ENCODE peak calls at places on chromosome 12, in four cellular contexts. One of them, this sample, is unnamed.

GRCh38 chr12:88562846-88563582 is 17.3 kb downstream of the KITLG start:
- DNase-seq in K562: no peak
- DNase-seq in HL-60: no peak
- DNase-seq in GM12878: no peak
- DNase-seq in this sample: no peak

GRCh38 chr12:115322275-115322674 is 638.3 kb upstream of the TBX3 start:
- DNase-seq in HL-60: no peak
- DNase-seq in GM12878: peak
- DNase-seq in K562: no peak
- DNase-seq in this sample: no peak

GRCh38 chr12:22042981-22043669 is 2.9 kb upstream of the CMAS start:
- DNase-seq in GM12878: no peak
- DNase-seq in HL-60: peak
- DNase-seq in K562: no peak
- DNase-seq in this sample: no peak

GRCh38 chr12:59834659-59835474 is 239.0 kb downstream of the SLC16A7 start:
- DNase-seq in GM12878: no peak
- DNase-seq in K562: no peak
- DNase-seq in HL-60: peak
- DNase-seq in this sample: no peak

GRCh38 chr12:76226397-76226796 is 121.8 kb downstream of the BBS10 start:
- DNase-seq in HL-60: no peak
- DNase-seq in K562: no peak
- DNase-seq in GM12878: no peak
- DNase-seq in this sample: no peak

GRCh38 chr12:124625867-124626675 is 58.7 kb upstream of the NCOR2 start:
- DNase-seq in GM12878: no peak
- DNase-seq in K562: peak
- DNase-seq in HL-60: peak
- DNase-seq in this sample: no peak

GRCh38 chr12:52532636-52533035 is 12.4 kb upstream of the KRT5 start:
- DNase-seq in K562: no peak
- DNase-seq in GM12878: no peak
- DNase-seq in HL-60: no peak
- DNase-seq in this sample: no peak

GRCh38 chr12:68855771-68856170 is 47.8 kb downstream of the MDM2 start:
- DNase-seq in GM12878: no peak
- DNase-seq in HL-60: no peak
- DNase-seq in K562: no peak
- DNase-seq in this sample: no peak

GRCh38 chr12:129372876-129373275 is 519.6 kb downstream of the GLT1D1 start:
- DNase-seq in K562: no peak
- DNase-seq in GM12878: no peak
- DNase-seq in HL-60: no peak
- DNase-seq in this sample: no peak

GRCh38 chr12:2805146-2805525 is 7.3 kb upstream of the ITFG2 start:
- DNase-seq in GM12878: no peak
- DNase-seq in K562: no peak
- DNase-seq in HL-60: no peak
- DNase-seq in this sample: no peak
- TF ChIP-seq SPI1 in GM12878: no peak
- TF ChIP-seq SPI1 in K562: no peak
- TF ChIP-seq SPI1 in HL-60: no peak
- TF ChIP-seq SPI1 in this sample: no peak

DNA sequence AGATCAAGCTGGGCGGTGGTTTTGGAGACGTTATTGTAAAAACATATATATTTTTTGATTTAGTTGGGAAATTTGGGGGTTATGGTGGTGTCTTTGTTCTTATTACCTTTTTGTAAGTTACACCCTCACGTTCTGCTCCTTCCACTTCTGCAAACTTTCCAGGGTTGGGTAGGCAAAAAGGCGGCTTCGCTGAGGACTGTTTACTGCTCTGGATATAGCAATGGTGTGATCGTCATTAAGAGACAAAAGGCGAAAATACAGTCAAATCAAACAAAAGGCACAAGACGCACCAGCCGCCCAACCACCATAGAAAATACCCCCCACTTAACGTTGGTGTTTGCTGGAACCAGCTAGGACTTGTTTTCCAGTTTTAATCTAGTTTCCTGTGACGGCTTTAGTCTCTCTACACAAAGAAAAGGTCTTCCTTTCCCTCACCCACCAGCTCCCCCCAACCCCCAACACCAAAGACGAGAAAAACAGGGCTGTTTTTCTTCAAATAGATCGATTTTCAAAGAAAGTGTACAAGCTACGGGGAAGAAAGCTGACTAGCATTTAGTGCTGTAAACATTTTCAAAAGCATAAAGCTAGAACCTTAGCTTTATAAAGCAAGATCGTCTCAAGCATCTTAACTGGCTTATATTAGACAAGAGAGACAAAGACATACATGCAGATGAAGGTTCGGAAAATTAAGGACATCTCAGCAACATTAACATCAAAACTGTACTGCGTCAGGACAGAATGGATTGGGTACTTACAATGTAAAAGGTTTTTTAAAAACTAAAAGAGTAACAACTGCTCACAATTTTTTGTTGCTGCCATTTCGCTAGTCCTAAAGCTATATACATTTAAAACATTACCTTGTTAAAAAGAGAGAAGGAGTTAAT is 2.0 kb upstream of the SETD1B start:
- DNase-seq in GM12878: no peak
- DNase-seq in HL-60: no peak
- DNase-seq in K562: no peak
- DNase-seq in this sample: no peak
- TF ChIP-seq SPI1 in GM12878: peak
- TF ChIP-seq SPI1 in HL-60: peak
- TF ChIP-seq SPI1 in K562: no peak
- TF ChIP-seq SPI1 in this sample: peak

GRCh38 chr12:13744566-13744965 is 236.8 kb downstream of the GRIN2B start:
- DNase-seq in K562: no peak
- DNase-seq in GM12878: no peak
- DNase-seq in HL-60: no peak
- DNase-seq in this sample: no peak
- TF ChIP-seq SPI1 in K562: no peak
- TF ChIP-seq SPI1 in GM12878: no peak
- TF ChIP-seq SPI1 in HL-60: no peak
- TF ChIP-seq SPI1 in this sample: no peak

DNA sequence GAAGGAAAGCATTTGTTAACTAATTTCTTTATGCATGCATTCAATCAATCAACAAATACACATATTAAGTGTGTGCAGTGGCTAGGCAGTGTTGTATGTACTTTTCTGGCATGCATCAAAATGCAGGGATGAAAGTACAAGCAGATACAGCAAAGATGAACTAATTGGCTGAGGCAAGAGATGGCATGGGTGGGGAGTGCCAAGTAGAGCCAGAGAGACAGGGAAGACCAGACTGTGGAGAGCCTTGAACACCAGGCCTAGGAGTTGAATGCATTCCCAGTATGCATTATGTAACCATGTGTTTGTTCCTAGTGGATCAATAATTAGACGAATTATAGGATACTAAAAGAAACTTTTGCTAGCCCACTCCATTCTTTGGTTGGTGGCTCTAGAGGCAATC is 17.3 kb upstream of the LMNTD1 start:
- DNase-seq in GM12878: no peak
- DNase-seq in HL-60: no peak
- DNase-seq in K562: no peak
- DNase-seq in this sample: no peak
- TF ChIP-seq SPI1 in GM12878: no peak
- TF ChIP-seq SPI1 in HL-60: no peak
- TF ChIP-seq SPI1 in K562: no peak
- TF ChIP-seq SPI1 in this sample: no peak

DNA sequence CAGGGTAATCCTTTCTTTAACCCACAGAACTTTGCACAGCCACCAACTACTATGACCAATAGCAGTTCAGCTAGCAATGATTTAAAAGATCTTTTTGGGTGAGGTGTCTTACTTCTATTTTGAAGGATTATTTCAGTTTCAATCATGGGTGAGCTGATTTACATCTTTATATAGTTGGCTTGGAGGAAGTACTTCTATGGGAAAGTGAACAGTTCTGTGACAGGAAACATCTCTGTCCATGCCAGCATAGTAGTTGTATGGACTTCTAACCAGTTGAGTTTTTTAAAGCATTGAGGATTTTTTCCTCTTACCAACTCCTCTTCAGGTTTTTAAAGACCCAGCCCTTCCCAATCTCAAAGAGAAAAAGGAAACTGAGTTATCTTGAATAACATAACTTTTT is 17.8 kb upstream of the SLC17A8 start:
- DNase-seq in K562: no peak
- DNase-seq in HL-60: no peak
- DNase-seq in GM12878: no peak
- DNase-seq in this sample: no peak
- TF ChIP-seq SPI1 in K562: no peak
- TF ChIP-seq SPI1 in HL-60: no peak
- TF ChIP-seq SPI1 in GM12878: no peak
- TF ChIP-seq SPI1 in this sample: no peak

DNA sequence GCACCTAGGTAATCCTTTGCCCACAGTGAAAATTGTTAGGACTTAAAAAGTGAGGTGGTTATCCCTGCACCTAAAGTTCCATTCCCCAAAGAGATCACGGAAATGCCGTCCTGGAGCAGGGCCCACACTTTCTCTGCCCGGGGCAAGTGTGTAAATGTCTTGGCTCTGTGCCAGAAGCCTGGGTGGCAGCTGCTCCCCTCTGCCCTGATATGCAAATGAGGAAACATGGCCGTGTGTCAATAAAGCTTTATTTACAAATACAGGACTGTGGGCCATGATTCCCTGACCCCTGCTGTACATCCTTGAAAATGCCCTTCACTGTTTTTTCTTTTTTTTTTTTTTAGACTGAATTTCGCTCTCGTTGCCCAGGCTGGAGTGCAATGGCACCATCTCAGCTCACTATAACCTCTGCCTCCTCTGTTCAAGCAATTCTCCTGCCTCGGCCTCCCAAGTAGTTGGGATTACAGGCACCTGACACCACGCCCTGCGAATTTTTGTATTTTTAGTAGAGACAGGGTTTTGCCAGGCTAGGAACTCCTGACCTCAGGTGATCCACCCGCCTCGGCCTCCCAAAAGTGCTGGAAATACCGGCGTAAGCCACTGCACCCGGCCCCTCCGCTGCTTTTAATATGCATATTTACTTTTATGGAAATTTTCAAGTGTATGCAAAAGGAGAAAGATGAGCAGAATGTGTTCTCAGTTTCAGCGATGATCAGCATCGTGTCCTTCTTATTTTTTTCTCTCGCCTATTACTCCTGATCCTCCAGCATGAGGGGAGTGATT is 75.5 kb downstream of the GALNT9 start:
- DNase-seq in K562: no peak
- DNase-seq in HL-60: no peak
- DNase-seq in GM12878: no peak
- DNase-seq in this sample: no peak
- TF ChIP-seq SPI1 in K562: no peak
- TF ChIP-seq SPI1 in HL-60: no peak
- TF ChIP-seq SPI1 in GM12878: no peak
- TF ChIP-seq SPI1 in this sample: no peak

GRCh38 chr12:80935076-80935475 is 2.7 kb downstream of the LIN7A start:
- DNase-seq in GM12878: no peak
- DNase-seq in HL-60: no peak
- DNase-seq in K562: no peak
- DNase-seq in this sample: no peak
- TF ChIP-seq SPI1 in GM12878: no peak
- TF ChIP-seq SPI1 in HL-60: no peak
- TF ChIP-seq SPI1 in K562: no peak
- TF ChIP-seq SPI1 in this sample: no peak

GRCh38 chr12:116759783-116760581 is 21.9 kb downstream of the RNFT2 start:
- DNase-seq in K562: peak
- DNase-seq in GM12878: no peak
- DNase-seq in HL-60: no peak
- DNase-seq in this sample: no peak
- TF ChIP-seq SPI1 in K562: no peak
- TF ChIP-seq SPI1 in GM12878: no peak
- TF ChIP-seq SPI1 in HL-60: no peak
- TF ChIP-seq SPI1 in this sample: no peak

DNA sequence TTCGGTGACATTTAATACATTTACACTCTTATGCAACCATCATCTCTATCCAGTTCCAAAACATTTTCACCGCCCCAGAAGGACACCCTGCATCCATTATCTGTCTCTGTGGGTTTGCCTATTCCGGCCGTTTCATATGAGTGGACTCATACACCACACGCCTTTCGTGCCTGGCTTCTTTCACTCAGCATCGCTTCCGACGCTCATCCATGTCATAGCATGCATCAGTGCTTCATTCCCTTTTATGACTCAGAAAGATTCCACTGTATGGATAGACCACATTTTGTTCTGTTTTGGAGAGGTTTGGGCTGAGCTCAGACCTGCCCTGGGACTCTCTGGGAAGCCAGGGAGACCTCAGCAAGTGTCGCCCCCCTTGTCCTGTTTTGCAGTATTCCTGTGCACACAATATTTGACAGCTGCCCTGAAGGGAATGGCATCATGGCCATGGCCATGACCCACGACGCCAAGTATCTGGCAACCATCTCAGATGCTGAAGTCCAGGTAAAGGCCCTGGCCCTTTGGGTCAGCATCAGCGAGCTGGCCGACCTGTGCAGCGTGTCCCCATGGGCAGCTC is 23.8 kb downstream of the CFAP251 start:
- DNase-seq in K562: no peak
- DNase-seq in GM12878: no peak
- DNase-seq in HL-60: no peak
- DNase-seq in this sample: no peak
- TF ChIP-seq SPI1 in K562: no peak
- TF ChIP-seq SPI1 in GM12878: no peak
- TF ChIP-seq SPI1 in HL-60: no peak
- TF ChIP-seq SPI1 in this sample: no peak

DNA sequence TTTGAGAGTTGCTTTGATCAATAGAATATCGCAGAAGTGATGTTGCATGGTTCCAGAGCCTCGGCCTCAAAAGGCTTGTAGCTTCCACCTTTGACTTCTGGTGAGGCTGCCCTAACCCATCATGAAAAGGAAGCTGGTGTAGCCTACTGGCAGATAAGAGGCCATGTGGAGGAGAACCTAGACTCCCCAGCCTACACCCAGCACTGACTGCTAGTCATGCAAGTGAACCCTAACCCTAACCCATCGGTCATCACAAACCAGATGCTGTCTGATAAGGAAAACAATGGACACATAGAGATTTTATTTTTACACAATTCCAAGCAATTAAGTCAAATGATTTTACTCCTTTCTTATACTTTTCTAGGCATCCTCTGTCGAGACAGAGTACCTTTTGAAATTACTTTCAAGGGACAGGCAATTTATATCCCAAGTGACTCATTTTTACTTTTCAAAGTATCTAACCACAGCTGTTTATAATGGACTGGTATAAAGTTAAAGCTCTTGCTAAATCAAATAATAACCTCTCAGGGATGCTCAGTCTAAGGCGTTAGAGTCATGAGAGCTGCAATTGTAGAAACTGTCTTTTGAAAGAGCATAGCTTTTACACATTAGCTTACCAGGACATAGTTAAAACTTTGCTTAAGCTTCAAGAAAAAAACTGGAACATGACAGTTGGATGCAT is 17.6 kb downstream of the PTPRB start:
- DNase-seq in GM12878: no peak
- DNase-seq in HL-60: no peak
- DNase-seq in K562: peak
- DNase-seq in this sample: no peak
- TF ChIP-seq SPI1 in GM12878: no peak
- TF ChIP-seq SPI1 in HL-60: no peak
- TF ChIP-seq SPI1 in K562: no peak
- TF ChIP-seq SPI1 in this sample: no peak

This sample was measured in GM12891.